ENCODE peak calls at places on chromosomes 13 and 19, in ten cellular contexts. One of them, this sample, is unnamed.
A peak's percentile ranks its signal among the peaks of the same experiment; 100 is the strongest.

GRCh38 chr13:97627566-97627965 is 193.6 kb downstream of the RAP2A start:
- DNase-seq in mammary epithelial cell: peak; percentile 53
- DNase-seq in RWPE1: peak; percentile 18
- DNase-seq in aorta: peak; percentile 83
- DNase-seq in psoas muscle: peak; percentile 79
- DNase-seq in CD8-positive, alpha-beta memory T cell: no peak
- DNase-seq in mesendoderm: peak; percentile 76
- DNase-seq in testis: peak; percentile 54
- DNase-seq in breast epithelium: no peak
- DNase-seq in sigmoid colon: no peak
- DNase-seq in this sample: no peak

GRCh38 chr13:44437356-44438233 is 64.0 kb downstream of the SERP2 start:
- DNase-seq in testis: no peak
- DNase-seq in sigmoid colon: no peak
- DNase-seq in psoas muscle: no peak
- DNase-seq in mesendoderm: peak; percentile 65
- DNase-seq in RWPE1: no peak
- DNase-seq in aorta: no peak
- DNase-seq in breast epithelium: no peak
- DNase-seq in CD8-positive, alpha-beta memory T cell: no peak
- DNase-seq in mammary epithelial cell: peak; percentile 48
- DNase-seq in this sample: peak; percentile 52

GRCh38 chr13:45297456-45298205 is 43.4 kb downstream of the TPT1 start:
- DNase-seq in mesendoderm: no peak
- DNase-seq in RWPE1: no peak
- DNase-seq in psoas muscle: no peak
- DNase-seq in mammary epithelial cell: no peak
- DNase-seq in sigmoid colon: no peak
- DNase-seq in aorta: no peak
- DNase-seq in breast epithelium: no peak
- DNase-seq in testis: no peak
- DNase-seq in CD8-positive, alpha-beta memory T cell: no peak
- DNase-seq in this sample: no peak

GRCh38 chr19:15769586-15769985 is 17.9 kb upstream of the OR10H5 start:
- DNase-seq in psoas muscle: no peak
- DNase-seq in CD8-positive, alpha-beta memory T cell: no peak
- DNase-seq in mesendoderm: no peak
- DNase-seq in mammary epithelial cell: peak; percentile 5
- DNase-seq in breast epithelium: no peak
- DNase-seq in sigmoid colon: no peak
- DNase-seq in RWPE1: no peak
- DNase-seq in testis: no peak
- DNase-seq in aorta: no peak
- DNase-seq in this sample: no peak

GRCh38 chr13:85277753-85278152 is 521.5 kb downstream of the SLITRK6 start:
- DNase-seq in sigmoid colon: no peak
- DNase-seq in breast epithelium: no peak
- DNase-seq in psoas muscle: no peak
- DNase-seq in mesendoderm: peak; percentile 84
- DNase-seq in CD8-positive, alpha-beta memory T cell: no peak
- DNase-seq in testis: no peak
- DNase-seq in mammary epithelial cell: no peak
- DNase-seq in aorta: no peak
- DNase-seq in RWPE1: peak; percentile 38
- DNase-seq in this sample: peak; percentile 63

GRCh38 chr13:40181203-40181845 is 485.1 kb downstream of the FOXO1 start:
- DNase-seq in breast epithelium: no peak
- DNase-seq in RWPE1: no peak
- DNase-seq in aorta: no peak
- DNase-seq in mammary epithelial cell: peak; percentile 50
- DNase-seq in sigmoid colon: no peak
- DNase-seq in CD8-positive, alpha-beta memory T cell: no peak
- DNase-seq in psoas muscle: no peak
- DNase-seq in testis: no peak
- DNase-seq in mesendoderm: peak; percentile 78
- DNase-seq in this sample: no peak

GRCh38 chr13:21541980-21542379 is 62.0 kb downstream of the MICU2 start:
- DNase-seq in CD8-positive, alpha-beta memory T cell: no peak
- DNase-seq in aorta: no peak
- DNase-seq in mammary epithelial cell: no peak
- DNase-seq in mesendoderm: no peak
- DNase-seq in psoas muscle: no peak
- DNase-seq in breast epithelium: no peak
- DNase-seq in testis: no peak
- DNase-seq in RWPE1: no peak
- DNase-seq in sigmoid colon: no peak
- DNase-seq in this sample: no peak

GRCh38 chr19:55702131-55702627 is 27.2 kb downstream of the EPN1 start:
- DNase-seq in mesendoderm: no peak
- DNase-seq in aorta: no peak
- DNase-seq in psoas muscle: no peak
- DNase-seq in sigmoid colon: no peak
- DNase-seq in mammary epithelial cell: no peak
- DNase-seq in CD8-positive, alpha-beta memory T cell: no peak
- DNase-seq in testis: peak; percentile 85
- DNase-seq in breast epithelium: no peak
- DNase-seq in RWPE1: no peak
- DNase-seq in this sample: no peak

GRCh38 chr19:15869109-15869555 is 28.7 kb downstream of the CYP4F2 start:
- DNase-seq in aorta: no peak
- DNase-seq in CD8-positive, alpha-beta memory T cell: no peak
- DNase-seq in breast epithelium: peak; percentile 26
- DNase-seq in psoas muscle: no peak
- DNase-seq in mesendoderm: peak; percentile 75
- DNase-seq in RWPE1: peak; percentile 96
- DNase-seq in sigmoid colon: no peak
- DNase-seq in mammary epithelial cell: peak; percentile 75
- DNase-seq in testis: peak; percentile 36
- DNase-seq in this sample: peak; percentile 80

GRCh38 chr13:112131081-112131739 is 64.3 kb downstream of the SOX1 start:
- DNase-seq in RWPE1: no peak
- DNase-seq in mesendoderm: no peak
- DNase-seq in testis: no peak
- DNase-seq in sigmoid colon: no peak
- DNase-seq in aorta: no peak
- DNase-seq in mammary epithelial cell: no peak
- DNase-seq in breast epithelium: no peak
- DNase-seq in psoas muscle: no peak
- DNase-seq in CD8-positive, alpha-beta memory T cell: no peak
- DNase-seq in this sample: no peak

GRCh38 chr19:49150106-49150943 is 4.9 kb downstream of the HRC start:
- DNase-seq in CD8-positive, alpha-beta memory T cell: peak; percentile 34
- DNase-seq in sigmoid colon: peak; percentile 89
- DNase-seq in testis: peak; percentile 88
- DNase-seq in RWPE1: peak; percentile 84
- DNase-seq in psoas muscle: peak; percentile 90
- DNase-seq in breast epithelium: peak; percentile 76
- DNase-seq in mesendoderm: peak; percentile 92
- DNase-seq in aorta: peak; percentile 89
- DNase-seq in mammary epithelial cell: peak; percentile 68
- DNase-seq in this sample: peak; percentile 77

GRCh38 chr13:36837354-36838092 is 18.5 kb downstream of the RFXAP start:
- DNase-seq in RWPE1: no peak
- DNase-seq in CD8-positive, alpha-beta memory T cell: no peak
- DNase-seq in breast epithelium: no peak
- DNase-seq in psoas muscle: no peak
- DNase-seq in sigmoid colon: no peak
- DNase-seq in mesendoderm: no peak
- DNase-seq in testis: no peak
- DNase-seq in mammary epithelial cell: no peak
- DNase-seq in aorta: no peak
- DNase-seq in this sample: no peak

GRCh38 chr13:73168993-73169401 is 110.2 kb downstream of the KLF5 start:
- DNase-seq in RWPE1: peak; percentile 17
- DNase-seq in mesendoderm: no peak
- DNase-seq in testis: no peak
- DNase-seq in CD8-positive, alpha-beta memory T cell: no peak
- DNase-seq in mammary epithelial cell: peak; percentile 94
- DNase-seq in sigmoid colon: no peak
- DNase-seq in aorta: no peak
- DNase-seq in breast epithelium: peak; percentile 61
- DNase-seq in psoas muscle: no peak
- DNase-seq in this sample: peak; percentile 96
- H3K27ac ChIP-seq in RWPE1: no peak overlapping the region
- H3K27ac ChIP-seq in mesendoderm: no peak overlapping the region
- H3K27ac ChIP-seq in testis: no peak overlapping the region
- H3K27ac ChIP-seq in CD8-positive, alpha-beta memory T cell: no peak overlapping the region
- H3K27ac ChIP-seq in mammary epithelial cell: peak overlapping the region; percentile 98
- H3K27ac ChIP-seq in sigmoid colon: no peak overlapping the region
- H3K27ac ChIP-seq in aorta: no peak overlapping the region
- H3K27ac ChIP-seq in breast epithelium: peak overlapping the region; percentile 62
- H3K27ac ChIP-seq in psoas muscle: no peak overlapping the region
- H3K27ac ChIP-seq in this sample: peak overlapping the region; percentile 98

GRCh38 chr19:13860679-13861391 is 16.1 kb upstream of the NANOS3 start:
- DNase-seq in mesendoderm: no peak
- DNase-seq in psoas muscle: peak; percentile 46
- DNase-seq in RWPE1: no peak
- DNase-seq in CD8-positive, alpha-beta memory T cell: no peak
- DNase-seq in sigmoid colon: no peak
- DNase-seq in testis: no peak
- DNase-seq in aorta: no peak
- DNase-seq in breast epithelium: no peak
- DNase-seq in mammary epithelial cell: no peak
- DNase-seq in this sample: no peak

GRCh38 chr19:13861714-13862531 is 15.0 kb upstream of the NANOS3 start:
- DNase-seq in mesendoderm: peak; percentile 93
- DNase-seq in mammary epithelial cell: peak; percentile 90
- DNase-seq in psoas muscle: peak; percentile 95
- DNase-seq in testis: peak; percentile 95
- DNase-seq in RWPE1: peak; percentile 87
- DNase-seq in sigmoid colon: peak; percentile 97
- DNase-seq in breast epithelium: peak; percentile 95
- DNase-seq in aorta: peak; percentile 95
- DNase-seq in CD8-positive, alpha-beta memory T cell: peak; percentile 86
- DNase-seq in this sample: peak; percentile 79

GRCh38 chr19:13861392-13861713 is 15.6 kb upstream of the NANOS3 start:
- DNase-seq in mesendoderm: no peak
- DNase-seq in CD8-positive, alpha-beta memory T cell: no peak
- DNase-seq in testis: no peak
- DNase-seq in sigmoid colon: no peak
- DNase-seq in aorta: no peak
- DNase-seq in breast epithelium: no peak
- DNase-seq in mammary epithelial cell: no peak
- DNase-seq in psoas muscle: peak; percentile 54
- DNase-seq in RWPE1: no peak
- DNase-seq in this sample: no peak

GRCh38 chr19:13856530-13856929 is 20.4 kb upstream of the NANOS3 start:
- DNase-seq in mammary epithelial cell: no peak
- DNase-seq in CD8-positive, alpha-beta memory T cell: no peak
- DNase-seq in breast epithelium: no peak
- DNase-seq in mesendoderm: no peak
- DNase-seq in aorta: no peak
- DNase-seq in psoas muscle: no peak
- DNase-seq in sigmoid colon: no peak
- DNase-seq in RWPE1: no peak
- DNase-seq in testis: no peak
- DNase-seq in this sample: no peak

GRCh38 chr19:13859361-13859880 is 17.5 kb upstream of the NANOS3 start:
- DNase-seq in aorta: no peak
- DNase-seq in CD8-positive, alpha-beta memory T cell: no peak
- DNase-seq in sigmoid colon: no peak
- DNase-seq in RWPE1: no peak
- DNase-seq in testis: no peak
- DNase-seq in mammary epithelial cell: no peak
- DNase-seq in psoas muscle: no peak
- DNase-seq in breast epithelium: no peak
- DNase-seq in mesendoderm: peak; percentile 71
- DNase-seq in this sample: no peak
- H3K27ac ChIP-seq in aorta: no peak overlapping the region
- H3K27ac ChIP-seq in CD8-positive, alpha-beta memory T cell: no peak overlapping the region
- H3K27ac ChIP-seq in sigmoid colon: peak overlapping the region; percentile 14
- H3K27ac ChIP-seq in RWPE1: peak overlapping the region; percentile 100
- H3K27ac ChIP-seq in testis: no peak overlapping the region
- H3K27ac ChIP-seq in mammary epithelial cell: peak overlapping the region; percentile 74
- H3K27ac ChIP-seq in psoas muscle: no peak overlapping the region
- H3K27ac ChIP-seq in breast epithelium: no peak overlapping the region
- H3K27ac ChIP-seq in mesendoderm: no peak overlapping the region
- H3K27ac ChIP-seq in this sample: peak overlapping the region; percentile 93

DNA sequence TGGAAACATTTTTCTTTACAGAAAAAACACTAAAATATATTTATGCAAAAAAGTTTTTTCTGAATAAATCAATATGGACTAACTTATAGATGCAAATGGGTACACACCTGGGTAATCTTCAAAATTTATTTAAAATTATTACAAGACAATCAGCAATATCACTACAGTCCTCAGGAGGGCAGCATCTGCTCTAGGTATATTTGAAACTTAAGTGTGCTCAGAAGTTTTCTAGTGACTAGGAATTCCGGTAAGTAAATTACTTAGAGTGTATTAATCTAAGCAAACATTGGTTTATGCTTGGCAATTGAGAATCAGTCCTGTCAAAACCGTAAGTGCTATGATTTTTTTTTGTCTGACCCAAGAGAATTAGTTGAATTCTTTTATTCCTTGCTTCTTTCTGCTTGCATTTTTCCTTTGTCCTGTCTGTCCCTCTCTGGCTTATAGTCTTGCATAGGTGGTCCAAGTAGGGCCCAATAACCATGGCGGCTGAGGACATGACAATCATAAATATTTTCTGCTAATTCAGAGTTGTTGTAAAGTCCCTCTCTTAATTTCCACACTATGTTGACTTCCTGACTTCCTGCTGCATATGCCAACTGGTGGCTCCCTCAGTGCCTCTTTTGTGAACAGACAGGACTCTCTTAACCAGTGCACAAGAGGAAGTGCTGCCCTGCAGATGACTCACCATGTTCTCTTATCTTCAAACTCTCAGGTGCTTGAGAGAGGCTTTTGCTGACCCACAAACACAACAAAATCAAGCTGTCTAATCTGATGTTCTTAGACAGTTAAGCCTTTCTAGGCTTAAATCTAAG is 82.2 kb downstream of the SLAIN1 start:
- DNase-seq in CD8-positive, alpha-beta memory T cell: no peak
- DNase-seq in mesendoderm: peak; percentile 77
- DNase-seq in breast epithelium: no peak
- DNase-seq in testis: peak; percentile 67
- DNase-seq in psoas muscle: no peak
- DNase-seq in sigmoid colon: no peak
- DNase-seq in mammary epithelial cell: peak; percentile 22
- DNase-seq in aorta: peak; percentile 52
- DNase-seq in RWPE1: peak; percentile 26
- DNase-seq in this sample: peak; percentile 29
- H3K27ac ChIP-seq in CD8-positive, alpha-beta memory T cell: no peak overlapping the region
- H3K27ac ChIP-seq in mesendoderm: no peak overlapping the region
- H3K27ac ChIP-seq in breast epithelium: no peak overlapping the region
- H3K27ac ChIP-seq in testis: no peak overlapping the region
- H3K27ac ChIP-seq in psoas muscle: no peak overlapping the region
- H3K27ac ChIP-seq in sigmoid colon: no peak overlapping the region
- H3K27ac ChIP-seq in mammary epithelial cell: no peak overlapping the region
- H3K27ac ChIP-seq in aorta: no peak overlapping the region
- H3K27ac ChIP-seq in RWPE1: no peak overlapping the region
- H3K27ac ChIP-seq in this sample: no peak overlapping the region

DNA sequence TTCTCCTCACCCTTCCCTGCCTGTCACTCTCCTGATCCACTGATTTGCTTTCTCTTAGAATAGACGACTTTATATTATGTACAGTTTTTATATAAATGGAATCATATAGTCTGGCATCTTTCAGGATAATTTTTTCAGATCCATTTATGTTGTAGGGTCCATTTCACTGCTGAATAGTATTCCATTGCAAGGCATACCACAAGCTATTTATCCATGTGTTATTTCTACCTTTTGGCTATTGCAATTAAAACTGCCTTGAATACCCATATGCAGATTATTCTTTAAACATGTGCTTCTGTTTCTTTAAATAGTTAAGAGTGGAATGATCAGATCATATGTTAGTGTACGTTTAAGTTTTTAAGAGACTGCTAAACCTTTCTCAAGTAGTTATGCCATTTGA is 17.8 kb upstream of the ZNF177 start:
- DNase-seq in mammary epithelial cell: no peak
- DNase-seq in RWPE1: no peak
- DNase-seq in breast epithelium: no peak
- DNase-seq in testis: no peak
- DNase-seq in aorta: no peak
- DNase-seq in psoas muscle: no peak
- DNase-seq in sigmoid colon: no peak
- DNase-seq in mesendoderm: no peak
- DNase-seq in CD8-positive, alpha-beta memory T cell: no peak
- DNase-seq in this sample: no peak
- H3K27ac ChIP-seq in mammary epithelial cell: no peak overlapping the region
- H3K27ac ChIP-seq in RWPE1: no peak overlapping the region
- H3K27ac ChIP-seq in breast epithelium: no peak overlapping the region
- H3K27ac ChIP-seq in testis: no peak overlapping the region
- H3K27ac ChIP-seq in aorta: no peak overlapping the region
- H3K27ac ChIP-seq in psoas muscle: no peak overlapping the region
- H3K27ac ChIP-seq in sigmoid colon: no peak overlapping the region
- H3K27ac ChIP-seq in mesendoderm: no peak overlapping the region
- H3K27ac ChIP-seq in CD8-positive, alpha-beta memory T cell: no peak overlapping the region
- H3K27ac ChIP-seq in this sample: no peak overlapping the region